ENCODE peak calls at places on chromosomes 6 and 20, in seven cellular contexts. K is ovary, J is kidney, S is K562, V is adrenal gland, B is fibroblast of lung, U is upper lobe of right lung. Z is an unnamed sample.

GRCh38 chr20:21521596-21522478 is 8.0 kb upstream of the NKX2-2 start:
- DNase-seq in S (no peak), B (no peak), V (no peak), J (peak; percentile 60), K (no peak), U (no peak), Z (peak; percentile 44)

GRCh38 chr6:16651871-16652270 is 109.4 kb downstream of the ATXN1 start:
- DNase-seq in K (no peak), J (no peak), V (no peak), B (no peak), S (no peak), U (no peak), Z (no peak)

GRCh38 chr6:30219244-30219643 is 6.0 kb upstream of the TRIM26 start:
- DNase-seq in V (peak; percentile 46), K (peak; percentile 41), J (no peak), U (no peak), B (peak; percentile 32), S (peak; percentile 46), Z (peak; percentile 26)

GRCh38 chr20:32018269-32019155 is 8.3 kb downstream of the CCM2L start:
- DNase-seq in V (no peak), S (peak; percentile 88), B (no peak), J (peak; percentile 89), U (peak; percentile 86), K (peak; percentile 31), Z (peak; percentile 94)

GRCh38 chr6:129292836-129293235 is 409.9 kb downstream of the LAMA2 start:
- DNase-seq in J (peak; percentile 62), K (no peak), S (no peak), V (no peak), B (no peak), U (no peak), Z (no peak)

GRCh38 chr20:258269-258858 is 840 bp downstream of the DEFB132 start:
- DNase-seq in B (no peak), K (no peak), U (no peak), V (no peak), J (no peak), S (no peak), Z (no peak)

GRCh38 chr6:94251878-94252277 is 832.5 kb upstream of the EPHA7 start:
- DNase-seq in V (no peak), K (no peak), J (no peak), U (no peak), S (no peak), B (no peak), Z (no peak)

GRCh38 chr6:129486333-129486732 is 223.6 kb downstream of the ARHGAP18 start:
- DNase-seq in U (no peak), V (no peak), S (no peak), K (no peak), B (no peak), J (no peak), Z (no peak)

GRCh38 chr20:20498081-20498861 is 130.4 kb downstream of the INSM1 start:
- DNase-seq in V (no peak), B (peak; percentile 63), S (no peak), J (no peak), U (no peak), K (no peak), Z (no peak)

GRCh38 chr6:16727996-16728395 is 33.3 kb downstream of the ATXN1 start:
- DNase-seq in K (no peak), J (no peak), S (no peak), B (no peak), V (peak; percentile 27), U (no peak), Z (no peak)

GRCh38 chr6:136701011-136701410 is 91.3 kb downstream of the MAP3K5 start:
- DNase-seq in V (no peak), U (no peak), K (no peak), B (peak; percentile 28), S (no peak), J (no peak), Z (no peak)

GRCh38 chr20:25053207-25054132 is 4.5 kb downstream of the ACSS1 start:
- DNase-seq in U (peak; percentile 33), V (peak; percentile 7), K (peak; percentile 80), J (peak; percentile 80), S (no peak), B (peak; percentile 47), Z (no peak)

GRCh38 chr6:56484669-56485068 is 158.0 kb downstream of the DST start:
- DNase-seq in U (no peak), K (no peak), V (no peak), B (peak; percentile 74), J (no peak), S (no peak), Z (no peak)

GRCh38 chr6:106751501-106752252 is 122.3 kb downstream of the QRSL1 start:
- DNase-seq in K (no peak), U (no peak), J (peak; percentile 78), B (peak; percentile 16), V (no peak), S (no peak), Z (no peak)

GRCh38 chr6:70398783-70399730 is 14.3 kb upstream of the FAM135A start:
- DNase-seq in K (no peak), B (peak; percentile 70), V (no peak), S (peak; percentile 53), U (peak; percentile 67), J (peak; percentile 79), Z (no peak)

GRCh38 chr6:82863771-82864170 is 201.9 kb downstream of the UBE3D start:
- DNase-seq in U (no peak), J (no peak), B (no peak), S (no peak), V (no peak), K (no peak), Z (no peak)

GRCh38 chr6:679282-679681 is 13.7 kb downstream of the EXOC2 start:
- DNase-seq in V (no peak), J (no peak), K (no peak), S (no peak), B (peak; percentile 33), U (no peak), Z (no peak)

GRCh38 chr20:21325296-21325695 is 22.2 kb downstream of the XRN2 start:
- DNase-seq in S (peak; percentile 28), B (peak; percentile 24), J (no peak), K (no peak), U (no peak), V (no peak), Z (no peak)

GRCh38 chr20:59785986-59786753 is 147.3 kb downstream of the SYCP2 start:
- DNase-seq in U (no peak), V (no peak), J (no peak), B (no peak), K (no peak), S (no peak), Z (no peak)

GRCh38 chr20:44357555-44358130 is 2.1 kb downstream of the HNF4A start:
- DNase-seq in B (no peak), V (peak; percentile 43), J (no peak), K (peak; percentile 69), U (no peak), S (no peak), Z (no peak)
- TF ChIP-seq CTCF in B (no peak), V (no peak), J (no peak), K (no peak), U (no peak), S (no peak), Z (no peak)

GRCh38 chr6:41426438-41426851 is 91.0 kb downstream of the NCR2 start:
- DNase-seq in U (no peak), J (no peak), S (no peak), V (no peak), B (peak; percentile 12), K (no peak), Z (peak; percentile 39)

GRCh38 chr6:41428402-41428994 is 93.1 kb downstream of the NCR2 start:
- DNase-seq in V (no peak), S (no peak), B (no peak), U (no peak), J (peak; percentile 91), K (peak; percentile 42), Z (no peak)

GRCh38 chr6:41428995-41429417 is 93.6 kb downstream of the NCR2 start:
- DNase-seq in J (peak; percentile 90), B (peak; percentile 77), V (peak; percentile 20), S (no peak), K (peak; percentile 44), U (no peak), Z (no peak)

GRCh38 chr6:41426888-41427641 is 91.7 kb downstream of the NCR2 start:
- DNase-seq in U (no peak), J (no peak), B (no peak), S (no peak), V (no peak), K (no peak), Z (peak; percentile 27)

GRCh38 chr6:41427642-41428401 is 92.4 kb downstream of the NCR2 start:
- DNase-seq in U (peak; percentile 82), B (peak; percentile 14), S (no peak), K (peak; percentile 37), V (no peak), J (peak; percentile 90), Z (peak; percentile 55)
- TF ChIP-seq CTCF in U (no peak), B (no peak), S (no peak), K (no peak), V (no peak), J (no peak), Z (no peak)

DNA sequence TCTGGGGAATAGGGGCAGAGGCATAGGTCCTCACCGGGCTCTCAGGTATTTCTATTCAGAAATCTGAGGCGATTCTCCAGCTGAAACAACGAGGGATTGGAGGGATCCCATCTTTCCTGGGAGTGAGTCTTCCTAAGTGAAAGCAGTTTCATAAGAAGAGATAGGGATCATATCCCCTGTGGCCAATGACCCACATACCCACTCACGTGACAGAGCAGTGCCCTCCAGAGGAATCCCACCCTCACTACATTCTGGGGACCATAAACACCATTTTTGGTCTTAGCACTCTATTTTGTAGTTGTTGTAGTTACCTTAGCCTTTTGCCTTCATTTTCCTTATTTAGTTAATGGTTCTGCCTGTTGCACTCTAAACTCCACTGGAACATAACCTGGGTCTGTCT is 121.1 kb downstream of the GPR63 start:
- DNase-seq in J (no peak), B (no peak), S (peak; percentile 9), V (no peak), K (no peak), U (no peak), Z (no peak)
- TF ChIP-seq CTCF in J (no peak), B (no peak), S (no peak), V (no peak), K (no peak), U (no peak), Z (peak; percentile 22)

GRCh38 chr6:170433163-170434095 is 119.7 kb downstream of the PSMB1 start:
- DNase-seq in V (no peak), K (no peak), B (no peak), U (peak; percentile 52), S (no peak), J (no peak), Z (no peak)

GRCh38 chr6:170434821-170435155 is 118.3 kb downstream of the PSMB1 start:
- DNase-seq in K (no peak), U (no peak), V (no peak), J (no peak), B (no peak), S (no peak), Z (no peak)

GRCh38 chr6:170434114-170434820 is 118.8 kb downstream of the PSMB1 start:
- DNase-seq in U (no peak), J (no peak), K (no peak), B (peak; percentile 18), S (no peak), V (no peak), Z (no peak)

GRCh38 chr6:170424634-170425126 is 118.1 kb downstream of the FAM120B start:
- DNase-seq in J (no peak), S (no peak), U (no peak), K (no peak), B (no peak), V (no peak), Z (no peak)

DNA sequence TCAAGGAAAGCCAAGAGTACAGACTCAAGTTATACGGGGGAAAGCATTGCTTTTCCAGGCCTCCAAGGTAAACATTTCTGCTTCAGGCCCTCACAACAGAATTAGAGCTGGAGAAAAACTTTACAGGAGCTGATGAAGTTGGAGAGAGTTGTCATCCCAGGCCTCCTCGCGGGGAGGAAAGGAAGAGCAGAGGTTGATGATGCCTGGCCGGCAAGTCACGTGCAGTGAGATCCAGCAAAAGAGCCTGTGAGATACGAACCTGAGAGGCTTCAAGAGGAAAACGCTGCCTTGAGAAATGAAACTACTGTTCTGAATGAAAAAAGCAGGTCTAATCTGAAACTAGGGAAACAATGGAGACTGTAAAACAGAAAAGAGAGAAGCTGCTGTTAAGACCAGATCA is 122.9 kb downstream of the FAM120B start:
- DNase-seq in V (no peak), U (no peak), J (no peak), K (no peak), S (peak; percentile 43), B (no peak), Z (no peak)
- TF ChIP-seq CTCF in V (no peak), U (no peak), J (no peak), K (no peak), S (peak; percentile 35), B (peak; percentile 17), Z (no peak)